ENCODE peak calls at places on chromosome 6, in five cellular contexts. One of them, this sample, is unnamed.

GRCh38 chr6:150325093-150325772 is 43.6 kb upstream of the IYD start:
- DNase-seq in breast epithelium: no peak
- DNase-seq in foreskin fibroblast: no peak
- DNase-seq in CD8-positive, alpha-beta memory T cell: no peak
- DNase-seq in HL-60: no peak
- DNase-seq in this sample: no peak

GRCh38 chr6:112337209-112337638 is 9.9 kb upstream of the RFPL4B start:
- DNase-seq in HL-60: no peak
- DNase-seq in breast epithelium: no peak
- DNase-seq in CD8-positive, alpha-beta memory T cell: no peak
- DNase-seq in foreskin fibroblast: peak
- DNase-seq in this sample: peak

GRCh38 chr6:3427740-3428085 is 29.1 kb downstream of the SLC22A23 start:
- DNase-seq in foreskin fibroblast: no peak
- DNase-seq in breast epithelium: no peak
- DNase-seq in HL-60: no peak
- DNase-seq in CD8-positive, alpha-beta memory T cell: no peak
- DNase-seq in this sample: no peak

GRCh38 chr6:138017156-138017757 is 90.0 kb downstream of the PERP start:
- DNase-seq in breast epithelium: no peak
- DNase-seq in CD8-positive, alpha-beta memory T cell: no peak
- DNase-seq in foreskin fibroblast: peak
- DNase-seq in HL-60: no peak
- DNase-seq in this sample: no peak

GRCh38 chr6:144919573-144919972 is 634.4 kb downstream of the UTRN start:
- DNase-seq in CD8-positive, alpha-beta memory T cell: no peak
- DNase-seq in breast epithelium: no peak
- DNase-seq in foreskin fibroblast: no peak
- DNase-seq in HL-60: no peak
- DNase-seq in this sample: no peak

GRCh38 chr6:11711644-11711993 is 67.0 kb downstream of the ADTRP start:
- DNase-seq in HL-60: no peak
- DNase-seq in foreskin fibroblast: no peak
- DNase-seq in breast epithelium: no peak
- DNase-seq in CD8-positive, alpha-beta memory T cell: no peak
- DNase-seq in this sample: no peak

GRCh38 chr6:151679081-151679480 is 128.4 kb upstream of the ESR1 start:
- DNase-seq in CD8-positive, alpha-beta memory T cell: no peak
- DNase-seq in breast epithelium: no peak
- DNase-seq in foreskin fibroblast: peak
- DNase-seq in HL-60: no peak
- DNase-seq in this sample: no peak

GRCh38 chr6:36683145-36683655 is 4.7 kb downstream of the CDKN1A start:
- DNase-seq in HL-60: no peak
- DNase-seq in foreskin fibroblast: no peak
- DNase-seq in CD8-positive, alpha-beta memory T cell: no peak
- DNase-seq in breast epithelium: no peak
- DNase-seq in this sample: no peak

GRCh38 chr6:25410102-25410501 is 130.9 kb downstream of the CARMIL1 start:
- DNase-seq in foreskin fibroblast: no peak
- DNase-seq in breast epithelium: no peak
- DNase-seq in HL-60: no peak
- DNase-seq in CD8-positive, alpha-beta memory T cell: no peak
- DNase-seq in this sample: no peak

GRCh38 chr6:169722362-169723199 is 1.7 kb downstream of the PHF10 start:
- DNase-seq in CD8-positive, alpha-beta memory T cell: no peak
- DNase-seq in breast epithelium: peak
- DNase-seq in HL-60: peak
- DNase-seq in foreskin fibroblast: peak
- DNase-seq in this sample: no peak

GRCh38 chr6:17877196-17877889 is 110.1 kb downstream of the KIF13A start:
- DNase-seq in CD8-positive, alpha-beta memory T cell: no peak
- DNase-seq in HL-60: no peak
- DNase-seq in foreskin fibroblast: no peak
- DNase-seq in breast epithelium: no peak
- DNase-seq in this sample: peak

GRCh38 chr6:46378882-46379405 is 112.3 kb downstream of the RCAN2 start:
- DNase-seq in CD8-positive, alpha-beta memory T cell: no peak
- DNase-seq in HL-60: no peak
- DNase-seq in breast epithelium: no peak
- DNase-seq in foreskin fibroblast: no peak
- DNase-seq in this sample: no peak

GRCh38 chr6:35611235-35611634 is 77.5 kb downstream of the FKBP5 start:
- DNase-seq in breast epithelium: no peak
- DNase-seq in CD8-positive, alpha-beta memory T cell: peak
- DNase-seq in HL-60: no peak
- DNase-seq in foreskin fibroblast: no peak
- DNase-seq in this sample: no peak

GRCh38 chr6:15966000-15966399 is 162.9 kb upstream of the MYLIP start:
- DNase-seq in HL-60: no peak
- DNase-seq in breast epithelium: no peak
- DNase-seq in CD8-positive, alpha-beta memory T cell: no peak
- DNase-seq in foreskin fibroblast: no peak
- DNase-seq in this sample: no peak

GRCh38 chr6:52577022-52577777 is at the start of gene TRAM2:
- DNase-seq in HL-60: peak
- DNase-seq in CD8-positive, alpha-beta memory T cell: peak
- DNase-seq in breast epithelium: peak
- DNase-seq in foreskin fibroblast: peak
- DNase-seq in this sample: no peak

GRCh38 chr6:106510090-106510970 is 119.0 kb downstream of the RTN4IP1 start:
- DNase-seq in foreskin fibroblast: no peak
- DNase-seq in HL-60: peak
- DNase-seq in breast epithelium: peak
- DNase-seq in CD8-positive, alpha-beta memory T cell: peak
- DNase-seq in this sample: no peak

GRCh38 chr6:91437295-91437694 is 850.4 kb upstream of the MAP3K7 start:
- DNase-seq in CD8-positive, alpha-beta memory T cell: no peak
- DNase-seq in breast epithelium: no peak
- DNase-seq in HL-60: no peak
- DNase-seq in foreskin fibroblast: no peak
- DNase-seq in this sample: no peak

GRCh38 chr6:126156973-126157372 is 170.6 kb downstream of the TRMT11 start:
- DNase-seq in breast epithelium: no peak
- DNase-seq in foreskin fibroblast: no peak
- DNase-seq in HL-60: no peak
- DNase-seq in CD8-positive, alpha-beta memory T cell: no peak
- DNase-seq in this sample: no peak

GRCh38 chr6:21791596-21791995 is 198.0 kb downstream of the SOX4 start:
- DNase-seq in foreskin fibroblast: no peak
- DNase-seq in breast epithelium: no peak
- DNase-seq in HL-60: no peak
- DNase-seq in CD8-positive, alpha-beta memory T cell: no peak
- DNase-seq in this sample: no peak

GRCh38 chr6:134247854-134248580 is 69.9 kb downstream of the SGK1 start:
- DNase-seq in foreskin fibroblast: no peak
- DNase-seq in CD8-positive, alpha-beta memory T cell: no peak
- DNase-seq in HL-60: no peak
- DNase-seq in breast epithelium: no peak
- DNase-seq in this sample: no peak

GRCh38 chr6:34386316-34387137 is 5.9 kb downstream of the NUDT3 start:
- DNase-seq in CD8-positive, alpha-beta memory T cell: no peak
- DNase-seq in breast epithelium: no peak
- DNase-seq in foreskin fibroblast: peak
- DNase-seq in HL-60: no peak
- DNase-seq in this sample: peak

GRCh38 chr6:88868559-88868860 is 94.9 kb downstream of the RNGTT start:
- DNase-seq in HL-60: no peak
- DNase-seq in foreskin fibroblast: no peak
- DNase-seq in breast epithelium: no peak
- DNase-seq in CD8-positive, alpha-beta memory T cell: no peak
- DNase-seq in this sample: no peak

GRCh38 chr6:111090766-111091165 is 3.5 kb downstream of the SLC16A10 start:
- DNase-seq in HL-60: no peak
- DNase-seq in breast epithelium: no peak
- DNase-seq in foreskin fibroblast: no peak
- DNase-seq in CD8-positive, alpha-beta memory T cell: no peak
- DNase-seq in this sample: no peak
- H3K4me3 ChIP-seq in HL-60: no peak
- H3K4me3 ChIP-seq in breast epithelium: no peak
- H3K4me3 ChIP-seq in foreskin fibroblast: no peak
- H3K4me3 ChIP-seq in CD8-positive, alpha-beta memory T cell: no peak
- H3K4me3 ChIP-seq in this sample: no peak

GRCh38 chr6:208379-208778 is 83.9 kb upstream of the DUSP22 start:
- DNase-seq in HL-60: no peak
- DNase-seq in foreskin fibroblast: no peak
- DNase-seq in CD8-positive, alpha-beta memory T cell: no peak
- DNase-seq in breast epithelium: no peak
- DNase-seq in this sample: no peak

GRCh38 chr6:210778-211177 is 81.5 kb upstream of the DUSP22 start:
- DNase-seq in HL-60: no peak
- DNase-seq in CD8-positive, alpha-beta memory T cell: no peak
- DNase-seq in breast epithelium: no peak
- DNase-seq in foreskin fibroblast: no peak
- DNase-seq in this sample: no peak

GRCh38 chr6:210104-210456 is 82.2 kb upstream of the DUSP22 start:
- DNase-seq in breast epithelium: no peak
- DNase-seq in HL-60: no peak
- DNase-seq in foreskin fibroblast: no peak
- DNase-seq in CD8-positive, alpha-beta memory T cell: no peak
- DNase-seq in this sample: no peak

GRCh38 chr6:209432-210103 is 82.7 kb upstream of the DUSP22 start:
- DNase-seq in breast epithelium: no peak
- DNase-seq in HL-60: no peak
- DNase-seq in foreskin fibroblast: no peak
- DNase-seq in CD8-positive, alpha-beta memory T cell: peak
- DNase-seq in this sample: no peak

DNA sequence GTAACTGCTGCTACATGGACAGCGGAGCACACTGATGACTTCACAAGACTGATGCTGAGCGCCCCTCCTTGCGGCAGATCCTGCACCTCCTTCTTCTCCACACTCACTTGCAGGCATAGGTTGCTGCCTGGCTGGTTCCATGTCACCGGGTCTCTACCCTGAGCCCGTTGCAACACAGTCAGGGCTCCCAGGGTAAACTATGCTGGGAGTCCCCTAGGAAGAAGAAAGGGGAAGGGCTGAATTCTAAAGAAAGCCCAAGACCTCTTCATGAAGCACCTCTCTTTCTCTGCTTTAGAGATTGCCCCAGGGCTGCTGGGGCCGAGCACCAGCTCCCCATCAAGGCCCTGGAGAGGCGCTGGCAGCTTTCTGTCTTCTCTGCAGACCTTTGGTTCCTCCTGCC is 83.3 kb upstream of the DUSP22 start:
- DNase-seq in HL-60: no peak
- DNase-seq in CD8-positive, alpha-beta memory T cell: no peak
- DNase-seq in breast epithelium: no peak
- DNase-seq in foreskin fibroblast: no peak
- DNase-seq in this sample: no peak
- H3K4me3 ChIP-seq in HL-60: no peak
- H3K4me3 ChIP-seq in CD8-positive, alpha-beta memory T cell: no peak
- H3K4me3 ChIP-seq in breast epithelium: no peak
- H3K4me3 ChIP-seq in foreskin fibroblast: no peak
- H3K4me3 ChIP-seq in this sample: no peak

GRCh38 chr6:26538936-26539615 is 910 bp downstream of the HMGN4 start:
- DNase-seq in HL-60: no peak
- DNase-seq in breast epithelium: no peak
- DNase-seq in CD8-positive, alpha-beta memory T cell: no peak
- DNase-seq in foreskin fibroblast: no peak
- DNase-seq in this sample: no peak
- H3K4me3 ChIP-seq in HL-60: peak
- H3K4me3 ChIP-seq in breast epithelium: peak
- H3K4me3 ChIP-seq in CD8-positive, alpha-beta memory T cell: peak
- H3K4me3 ChIP-seq in foreskin fibroblast: peak
- H3K4me3 ChIP-seq in this sample: peak

DNA sequence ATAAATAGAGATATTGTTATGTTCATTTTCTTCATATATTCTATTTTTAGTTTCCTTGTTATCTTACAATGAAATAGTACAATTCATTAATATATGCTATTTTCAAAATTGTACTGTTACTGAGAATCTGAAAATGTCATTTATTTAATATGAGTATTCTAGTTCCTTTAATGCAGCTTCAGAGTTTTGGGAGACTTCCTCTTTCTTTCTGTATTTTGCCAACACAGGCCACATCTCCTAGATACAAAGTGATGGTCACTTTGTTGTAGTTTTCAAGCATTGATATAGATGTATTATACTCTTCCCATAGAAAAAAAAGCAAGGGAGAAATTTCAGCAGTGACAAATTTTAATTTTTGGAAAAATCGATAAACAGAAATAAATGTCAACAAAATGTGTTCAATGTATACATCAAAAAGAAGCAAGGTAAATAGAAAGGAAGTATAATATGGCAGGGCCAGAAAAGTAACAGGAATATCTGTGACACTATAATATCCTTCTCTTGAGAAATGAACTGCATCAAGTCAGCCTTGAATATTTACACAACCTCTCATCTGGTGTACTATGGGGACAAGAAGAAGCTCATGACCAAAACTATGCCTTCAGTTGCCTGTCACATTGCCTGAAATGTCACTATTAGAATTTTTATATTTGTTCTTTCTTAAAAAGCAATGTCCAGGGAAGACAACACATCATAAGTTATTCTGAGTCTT is 396.0 kb downstream of the TBC1D32 start:
- DNase-seq in CD8-positive, alpha-beta memory T cell: no peak
- DNase-seq in breast epithelium: no peak
- DNase-seq in foreskin fibroblast: no peak
- DNase-seq in HL-60: no peak
- DNase-seq in this sample: no peak
- H3K4me3 ChIP-seq in CD8-positive, alpha-beta memory T cell: no peak
- H3K4me3 ChIP-seq in breast epithelium: no peak
- H3K4me3 ChIP-seq in foreskin fibroblast: no peak
- H3K4me3 ChIP-seq in HL-60: no peak
- H3K4me3 ChIP-seq in this sample: no peak